ENCODE peak calls at places on chromosomes 12 and 14, in five cellular contexts. One of them, this sample, is unnamed. For H3K9me3, the result is how much of the 10 kb centered on the place peaks cover.

GRCh38 chr14:37195327-37195726 is 2.4 kb upstream of the MIPOL1 start:
- DNase-seq in left ventricle myocardium inferior: no peak
- DNase-seq in CD8-positive, alpha-beta memory T cell: no peak
- DNase-seq in uterus: no peak
- DNase-seq in HepG2: peak
- DNase-seq in this sample: no peak

GRCh38 chr12:100348657-100349454 is 8.0 kb upstream of the SLC17A8 start:
- DNase-seq in CD8-positive, alpha-beta memory T cell: no peak
- DNase-seq in uterus: no peak
- DNase-seq in left ventricle myocardium inferior: no peak
- DNase-seq in HepG2: peak
- DNase-seq in this sample: no peak

GRCh38 chr14:95217391-95217900 is 60.1 kb upstream of the DICER1 start:
- DNase-seq in HepG2: no peak
- DNase-seq in uterus: no peak
- DNase-seq in left ventricle myocardium inferior: no peak
- DNase-seq in CD8-positive, alpha-beta memory T cell: no peak
- DNase-seq in this sample: no peak

GRCh38 chr14:50520947-50521815 is 11.2 kb downstream of the MAP4K5 start:
- DNase-seq in left ventricle myocardium inferior: no peak
- DNase-seq in CD8-positive, alpha-beta memory T cell: no peak
- DNase-seq in uterus: no peak
- DNase-seq in HepG2: no peak
- DNase-seq in this sample: no peak

GRCh38 chr14:41817626-41818025 is 210.9 kb downstream of the LRFN5 start:
- DNase-seq in uterus: no peak
- DNase-seq in HepG2: no peak
- DNase-seq in left ventricle myocardium inferior: no peak
- DNase-seq in CD8-positive, alpha-beta memory T cell: no peak
- DNase-seq in this sample: peak

GRCh38 chr12:57757771-57758170 is 2.9 kb downstream of the MARCHF9 start:
- DNase-seq in CD8-positive, alpha-beta memory T cell: no peak
- DNase-seq in uterus: no peak
- DNase-seq in left ventricle myocardium inferior: no peak
- DNase-seq in HepG2: no peak
- DNase-seq in this sample: no peak

GRCh38 chr14:71682337-71682736 is 249.9 kb upstream of the RGS6 start:
- DNase-seq in HepG2: no peak
- DNase-seq in CD8-positive, alpha-beta memory T cell: no peak
- DNase-seq in uterus: no peak
- DNase-seq in left ventricle myocardium inferior: no peak
- DNase-seq in this sample: no peak

GRCh38 chr14:104367811-104368750 is 211.5 kb upstream of the C14orf180 start:
- DNase-seq in HepG2: no peak
- DNase-seq in left ventricle myocardium inferior: no peak
- DNase-seq in CD8-positive, alpha-beta memory T cell: no peak
- DNase-seq in uterus: no peak
- DNase-seq in this sample: no peak

GRCh38 chr12:93167331-93167730 is 210.4 kb upstream of the NUDT4 start:
- DNase-seq in CD8-positive, alpha-beta memory T cell: no peak
- DNase-seq in uterus: no peak
- DNase-seq in left ventricle myocardium inferior: no peak
- DNase-seq in HepG2: no peak
- DNase-seq in this sample: no peak

GRCh38 chr12:92290016-92290685 is 144.5 kb upstream of the BTG1 start:
- DNase-seq in left ventricle myocardium inferior: no peak
- DNase-seq in CD8-positive, alpha-beta memory T cell: no peak
- DNase-seq in HepG2: no peak
- DNase-seq in uterus: no peak
- DNase-seq in this sample: no peak

GRCh38 chr12:69879007-69879960 is 54.3 kb downstream of the MYRFL start:
- DNase-seq in uterus: peak
- DNase-seq in HepG2: peak
- DNase-seq in CD8-positive, alpha-beta memory T cell: peak
- DNase-seq in left ventricle myocardium inferior: peak
- DNase-seq in this sample: peak

GRCh38 chr12:124565071-124565491 is 2.3 kb downstream of the NCOR2 start:
- DNase-seq in CD8-positive, alpha-beta memory T cell: no peak
- DNase-seq in uterus: no peak
- DNase-seq in HepG2: no peak
- DNase-seq in left ventricle myocardium inferior: no peak
- DNase-seq in this sample: no peak

GRCh38 chr12:122080149-122081107 is 1.9 kb downstream of the MLXIP start:
- DNase-seq in uterus: peak
- DNase-seq in left ventricle myocardium inferior: peak
- DNase-seq in HepG2: no peak
- DNase-seq in CD8-positive, alpha-beta memory T cell: no peak
- DNase-seq in this sample: peak

GRCh38 chr12:116943419-116944372 is 32.9 kb downstream of the FBXW8 start:
- DNase-seq in left ventricle myocardium inferior: peak
- DNase-seq in uterus: no peak
- DNase-seq in HepG2: no peak
- DNase-seq in CD8-positive, alpha-beta memory T cell: no peak
- DNase-seq in this sample: peak

GRCh38 chr12:124388038-124388676 is 93.3 kb downstream of the RFLNA start:
- DNase-seq in HepG2: no peak
- DNase-seq in left ventricle myocardium inferior: no peak
- DNase-seq in CD8-positive, alpha-beta memory T cell: no peak
- DNase-seq in uterus: peak
- DNase-seq in this sample: no peak

GRCh38 chr14:23894687-23895419 is 58.7 kb upstream of the DHRS4 start:
- DNase-seq in uterus: no peak
- DNase-seq in HepG2: no peak
- DNase-seq in CD8-positive, alpha-beta memory T cell: no peak
- DNase-seq in left ventricle myocardium inferior: no peak
- DNase-seq in this sample: no peak

GRCh38 chr12:69578283-69578682 is 7.0 kb upstream of the CCT2 start:
- DNase-seq in left ventricle myocardium inferior: no peak
- DNase-seq in uterus: no peak
- DNase-seq in HepG2: no peak
- DNase-seq in CD8-positive, alpha-beta memory T cell: no peak
- DNase-seq in this sample: no peak

GRCh38 chr12:106304001-106304421 is 1.5 kb downstream of the TCP11L2 start:
- DNase-seq in HepG2: no peak
- DNase-seq in CD8-positive, alpha-beta memory T cell: no peak
- DNase-seq in uterus: peak
- DNase-seq in left ventricle myocardium inferior: no peak
- DNase-seq in this sample: peak

GRCh38 chr14:20652996-20653975 is 11.8 kb upstream of the OR6S1 start:
- DNase-seq in left ventricle myocardium inferior: no peak
- DNase-seq in uterus: no peak
- DNase-seq in CD8-positive, alpha-beta memory T cell: no peak
- DNase-seq in HepG2: peak
- DNase-seq in this sample: peak

GRCh38 chr12:57175428-57176138 is 28.2 kb upstream of the LRP1-AS start:
- DNase-seq in left ventricle myocardium inferior: peak
- DNase-seq in CD8-positive, alpha-beta memory T cell: peak
- DNase-seq in HepG2: peak
- DNase-seq in uterus: peak
- DNase-seq in this sample: peak

GRCh38 chr12:132489078-132489601 is 811 bp upstream of the FBRSL1 start:
- DNase-seq in HepG2: no peak
- DNase-seq in uterus: no peak
- DNase-seq in CD8-positive, alpha-beta memory T cell: peak
- DNase-seq in left ventricle myocardium inferior: peak
- DNase-seq in this sample: peak

GRCh38 chr12:53252349-53252916 is 15.7 kb upstream of the ESPL1 start:
- DNase-seq in uterus: no peak
- DNase-seq in HepG2: no peak
- DNase-seq in CD8-positive, alpha-beta memory T cell: no peak
- DNase-seq in left ventricle myocardium inferior: peak
- DNase-seq in this sample: peak

GRCh38 chr14:51653096-51653814 is 1.5 kb downstream of the FRMD6 start:
- DNase-seq in HepG2: no peak
- DNase-seq in left ventricle myocardium inferior: no peak
- DNase-seq in CD8-positive, alpha-beta memory T cell: no peak
- DNase-seq in uterus: peak
- DNase-seq in this sample: peak

GRCh38 chr12:29569392-29569791 is 71.9 kb upstream of the OVCH1 start:
- DNase-seq in uterus: no peak
- DNase-seq in HepG2: no peak
- DNase-seq in CD8-positive, alpha-beta memory T cell: no peak
- DNase-seq in left ventricle myocardium inferior: no peak
- DNase-seq in this sample: no peak

GRCh38 chr12:57477710-57478681 is 1.7 kb downstream of the ARHGAP9 start:
- DNase-seq in HepG2: no peak
- DNase-seq in left ventricle myocardium inferior: no peak
- DNase-seq in uterus: no peak
- DNase-seq in CD8-positive, alpha-beta memory T cell: peak
- DNase-seq in this sample: no peak

GRCh38 chr12:81332054-81332453 is 254.2 kb downstream of the ACSS3 start:
- DNase-seq in left ventricle myocardium inferior: no peak
- DNase-seq in CD8-positive, alpha-beta memory T cell: no peak
- DNase-seq in uterus: no peak
- DNase-seq in HepG2: no peak
- DNase-seq in this sample: no peak

GRCh38 chr12:109134186-109134917 is 18.0 kb downstream of the ACACB start:
- DNase-seq in left ventricle myocardium inferior: peak
- DNase-seq in HepG2: no peak
- DNase-seq in uterus: peak
- DNase-seq in CD8-positive, alpha-beta memory T cell: no peak
- DNase-seq in this sample: peak

DNA sequence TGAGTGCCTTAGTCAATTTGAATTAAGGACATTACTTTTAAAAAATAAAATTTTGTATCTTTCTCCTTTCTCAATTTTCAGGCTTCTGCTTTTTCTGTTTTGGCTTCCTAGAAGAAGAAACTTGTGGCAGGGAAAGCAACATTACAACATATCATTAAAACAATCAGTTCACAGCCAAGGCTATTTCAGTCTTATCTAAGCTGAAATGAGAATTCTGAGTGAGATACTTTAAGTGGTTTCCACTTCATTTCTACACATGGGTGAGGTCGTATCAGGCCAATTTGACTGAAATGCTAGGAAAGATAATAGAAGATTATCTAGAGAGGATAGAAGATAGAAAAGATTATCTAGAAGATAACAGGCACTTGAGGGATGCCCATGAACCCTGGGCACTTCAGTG is 52.5 kb downstream of the BCL2L14 start:
- DNase-seq in CD8-positive, alpha-beta memory T cell: no peak
- DNase-seq in uterus: no peak
- DNase-seq in HepG2: no peak
- DNase-seq in left ventricle myocardium inferior: no peak
- DNase-seq in this sample: peak
- H3K9me3 ChIP-seq in CD8-positive, alpha-beta memory T cell: under half
- H3K9me3 ChIP-seq in uterus: under half
- H3K9me3 ChIP-seq in HepG2: under half
- H3K9me3 ChIP-seq in left ventricle myocardium inferior: under half
- H3K9me3 ChIP-seq in this sample: under half

DNA sequence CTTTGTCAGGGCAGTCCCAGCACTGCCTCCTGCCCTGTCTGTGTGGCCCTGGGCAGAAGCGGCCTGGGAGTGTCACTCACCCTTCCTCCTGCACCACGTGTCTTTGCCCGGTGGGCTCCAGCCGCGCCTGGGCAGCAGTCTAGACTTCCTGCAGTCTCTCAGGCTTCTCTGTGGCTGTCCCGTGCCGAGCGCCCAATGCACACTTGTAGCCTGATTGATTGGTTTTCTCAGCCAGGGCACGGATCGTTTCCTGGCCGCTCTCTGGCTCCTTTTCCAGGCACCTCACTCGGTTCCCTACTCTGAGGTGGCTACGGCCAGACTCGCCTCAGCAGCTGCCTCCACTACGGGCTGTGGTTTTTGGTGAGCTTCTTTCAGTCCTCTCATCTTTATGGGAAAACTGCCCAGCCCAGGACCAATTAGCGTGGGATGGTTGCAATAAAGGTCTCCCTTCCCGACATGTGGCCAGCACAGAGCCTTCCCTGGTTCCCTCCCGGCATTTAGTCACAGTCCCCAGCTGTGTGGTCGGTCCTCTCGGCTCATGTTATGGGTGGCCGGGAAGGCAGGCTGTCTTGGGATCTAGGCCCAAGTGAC is 133.1 kb downstream of the CACNA1C start:
- DNase-seq in uterus: no peak
- DNase-seq in HepG2: no peak
- DNase-seq in CD8-positive, alpha-beta memory T cell: no peak
- DNase-seq in left ventricle myocardium inferior: no peak
- DNase-seq in this sample: no peak
- H3K9me3 ChIP-seq in uterus: under half
- H3K9me3 ChIP-seq in HepG2: under half
- H3K9me3 ChIP-seq in CD8-positive, alpha-beta memory T cell: under half
- H3K9me3 ChIP-seq in left ventricle myocardium inferior: under half
- H3K9me3 ChIP-seq in this sample: under half

GRCh38 chr14:88229428-88229827 is 93.6 kb downstream of the KCNK10 start:
- DNase-seq in HepG2: no peak
- DNase-seq in uterus: no peak
- DNase-seq in CD8-positive, alpha-beta memory T cell: no peak
- DNase-seq in left ventricle myocardium inferior: no peak
- DNase-seq in this sample: no peak

GRCh38 chr14:88228519-88229236 is 94.4 kb downstream of the KCNK10 start:
- DNase-seq in CD8-positive, alpha-beta memory T cell: no peak
- DNase-seq in uterus: no peak
- DNase-seq in left ventricle myocardium inferior: no peak
- DNase-seq in HepG2: no peak
- DNase-seq in this sample: no peak

GRCh38 chr14:88231626-88232025 is 91.4 kb downstream of the KCNK10 start:
- DNase-seq in left ventricle myocardium inferior: no peak
- DNase-seq in uterus: no peak
- DNase-seq in CD8-positive, alpha-beta memory T cell: no peak
- DNase-seq in HepG2: no peak
- DNase-seq in this sample: no peak

GRCh38 chr14:88227693-88228092 is 95.4 kb downstream of the KCNK10 start:
- DNase-seq in HepG2: no peak
- DNase-seq in left ventricle myocardium inferior: no peak
- DNase-seq in uterus: no peak
- DNase-seq in CD8-positive, alpha-beta memory T cell: no peak
- DNase-seq in this sample: no peak

DNA sequence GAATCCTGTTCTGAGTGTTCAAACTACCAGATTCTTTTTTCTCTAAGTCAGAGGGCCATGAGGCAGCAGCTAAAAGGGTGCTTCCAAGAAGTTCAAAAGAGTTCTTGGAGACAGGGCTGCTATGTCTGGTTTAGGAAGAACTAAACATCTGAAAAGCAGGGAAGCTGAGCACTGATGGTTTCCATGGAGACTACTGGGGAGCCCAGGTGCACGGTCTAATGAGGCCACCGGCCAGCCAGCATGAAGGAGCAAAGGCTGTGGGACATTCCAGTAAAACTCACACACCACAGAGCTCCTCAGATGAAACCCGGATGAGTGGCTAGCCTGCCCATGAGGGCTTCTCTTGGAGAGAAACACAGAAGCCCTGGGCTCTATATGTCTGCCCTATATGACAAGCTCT is 97.3 kb downstream of the KCNK10 start:
- DNase-seq in CD8-positive, alpha-beta memory T cell: no peak
- DNase-seq in HepG2: no peak
- DNase-seq in uterus: no peak
- DNase-seq in left ventricle myocardium inferior: no peak
- DNase-seq in this sample: no peak
- H3K9me3 ChIP-seq in CD8-positive, alpha-beta memory T cell: under half
- H3K9me3 ChIP-seq in HepG2: under half
- H3K9me3 ChIP-seq in uterus: under half
- H3K9me3 ChIP-seq in left ventricle myocardium inferior: under half
- H3K9me3 ChIP-seq in this sample: under half

DNA sequence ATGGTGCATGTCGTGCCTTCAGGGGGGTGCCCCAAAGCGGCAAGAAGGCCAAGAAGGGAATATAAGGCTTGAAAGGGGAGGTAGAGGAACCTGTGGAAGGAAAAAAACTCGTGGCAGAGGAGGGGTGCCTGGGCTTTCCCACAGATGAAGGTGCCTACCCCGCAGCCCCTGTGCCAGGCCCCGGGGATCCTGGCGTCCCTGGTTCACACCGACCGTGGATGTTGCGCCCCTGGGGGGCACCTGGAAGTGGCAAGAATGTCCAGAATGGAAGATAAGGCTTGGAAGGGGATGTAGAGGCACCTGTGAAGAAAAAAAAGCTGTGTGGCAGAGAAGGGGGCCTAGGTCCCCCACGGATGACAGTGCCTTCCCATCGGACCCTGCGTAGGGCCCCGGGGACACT is 282.2 kb downstream of the ALG10 start:
- DNase-seq in left ventricle myocardium inferior: no peak
- DNase-seq in CD8-positive, alpha-beta memory T cell: no peak
- DNase-seq in HepG2: no peak
- DNase-seq in uterus: no peak
- DNase-seq in this sample: no peak
- H3K9me3 ChIP-seq in left ventricle myocardium inferior: under half
- H3K9me3 ChIP-seq in CD8-positive, alpha-beta memory T cell: under half
- H3K9me3 ChIP-seq in HepG2: under half
- H3K9me3 ChIP-seq in uterus: under half
- H3K9me3 ChIP-seq in this sample: under half